ENCODE peak calls at places on chromosomes 11 and 22, in five cellular contexts. One of them, this sample, is unnamed.

GRCh38 chr11:10984250-10984649 is 126.4 kb upstream of the ZBED5 start:
- DNase-seq in HCT116: peak
- DNase-seq in psoas muscle: no peak
- DNase-seq in foreskin fibroblast: no peak
- DNase-seq in fibroblast of villous mesenchyme: no peak
- DNase-seq in this sample: no peak

GRCh38 chr22:27634043-27634442 is 167.5 kb downstream of the MN1 start:
- DNase-seq in HCT116: no peak
- DNase-seq in psoas muscle: no peak
- DNase-seq in foreskin fibroblast: no peak
- DNase-seq in fibroblast of villous mesenchyme: no peak
- DNase-seq in this sample: no peak

GRCh38 chr11:12461516-12461915 is 84.1 kb downstream of the PARVA start:
- DNase-seq in HCT116: no peak
- DNase-seq in psoas muscle: no peak
- DNase-seq in foreskin fibroblast: peak
- DNase-seq in fibroblast of villous mesenchyme: no peak
- DNase-seq in this sample: no peak

GRCh38 chr11:66006891-66007176 is 4.5 kb downstream of the BANF1 start:
- DNase-seq in HCT116: no peak
- DNase-seq in psoas muscle: no peak
- DNase-seq in foreskin fibroblast: no peak
- DNase-seq in fibroblast of villous mesenchyme: no peak
- DNase-seq in this sample: no peak

GRCh38 chr11:113532697-113533424 is 57.7 kb upstream of the DRD2 start:
- DNase-seq in HCT116: peak
- DNase-seq in psoas muscle: peak
- DNase-seq in foreskin fibroblast: peak
- DNase-seq in fibroblast of villous mesenchyme: peak
- DNase-seq in this sample: peak

GRCh38 chr11:1049071-1049405 is 12.5 kb upstream of the MUC6 start:
- DNase-seq in HCT116: no peak
- DNase-seq in psoas muscle: peak
- DNase-seq in foreskin fibroblast: no peak
- DNase-seq in fibroblast of villous mesenchyme: no peak
- DNase-seq in this sample: peak

GRCh38 chr11:518463-519202 is 11.6 kb upstream of the RNH1 start:
- DNase-seq in HCT116: peak
- DNase-seq in psoas muscle: peak
- DNase-seq in foreskin fibroblast: peak
- DNase-seq in fibroblast of villous mesenchyme: peak
- DNase-seq in this sample: peak

GRCh38 chr11:126487711-126488110 is 132.2 kb downstream of the ST3GAL4 start:
- DNase-seq in HCT116: no peak
- DNase-seq in psoas muscle: peak
- DNase-seq in foreskin fibroblast: no peak
- DNase-seq in fibroblast of villous mesenchyme: no peak
- DNase-seq in this sample: no peak

GRCh38 chr11:44418438-44418795 is 108.5 kb upstream of the ALX4 start:
- DNase-seq in HCT116: no peak
- DNase-seq in psoas muscle: no peak
- DNase-seq in foreskin fibroblast: no peak
- DNase-seq in fibroblast of villous mesenchyme: no peak
- DNase-seq in this sample: no peak

GRCh38 chr11:13277719-13278619 is at the start of gene BMAL1:
- DNase-seq in HCT116: no peak
- DNase-seq in psoas muscle: peak
- DNase-seq in foreskin fibroblast: peak
- DNase-seq in fibroblast of villous mesenchyme: no peak
- DNase-seq in this sample: peak

GRCh38 chr11:45412033-45412432 is 125.9 kb upstream of the SYT13 start:
- DNase-seq in HCT116: no peak
- DNase-seq in psoas muscle: no peak
- DNase-seq in foreskin fibroblast: no peak
- DNase-seq in fibroblast of villous mesenchyme: no peak
- DNase-seq in this sample: no peak

GRCh38 chr11:102831128-102831708 is 12.2 kb downstream of the MMP3 start:
- DNase-seq in HCT116: no peak
- DNase-seq in psoas muscle: peak
- DNase-seq in foreskin fibroblast: peak
- DNase-seq in fibroblast of villous mesenchyme: peak
- DNase-seq in this sample: no peak

GRCh38 chr11:110774138-110775014 is 62.1 kb upstream of the ARHGAP20 start:
- DNase-seq in HCT116: no peak
- DNase-seq in psoas muscle: no peak
- DNase-seq in foreskin fibroblast: peak
- DNase-seq in fibroblast of villous mesenchyme: no peak
- DNase-seq in this sample: no peak

GRCh38 chr11:15534266-15534665 is 419.5 kb downstream of the INSC start:
- DNase-seq in HCT116: no peak
- DNase-seq in psoas muscle: no peak
- DNase-seq in foreskin fibroblast: no peak
- DNase-seq in fibroblast of villous mesenchyme: no peak
- DNase-seq in this sample: no peak

GRCh38 chr11:61378713-61379313 is 13.6 kb upstream of the TMEM216 start:
- DNase-seq in HCT116: no peak
- DNase-seq in psoas muscle: no peak
- DNase-seq in foreskin fibroblast: peak
- DNase-seq in fibroblast of villous mesenchyme: peak
- DNase-seq in this sample: no peak

GRCh38 chr11:27468209-27468608 is 4.4 kb downstream of the LGR4 start:
- DNase-seq in HCT116: no peak
- DNase-seq in psoas muscle: no peak
- DNase-seq in foreskin fibroblast: peak
- DNase-seq in fibroblast of villous mesenchyme: peak
- DNase-seq in this sample: no peak

GRCh38 chr11:48093795-48094642 is 113.7 kb downstream of the PTPRJ start:
- DNase-seq in HCT116: no peak
- DNase-seq in psoas muscle: no peak
- DNase-seq in foreskin fibroblast: peak
- DNase-seq in fibroblast of villous mesenchyme: peak
- DNase-seq in this sample: no peak

GRCh38 chr11:116835042-116835772 is 2.2 kb downstream of the APOA1 start:
- DNase-seq in HCT116: no peak
- DNase-seq in psoas muscle: peak
- DNase-seq in foreskin fibroblast: no peak
- DNase-seq in fibroblast of villous mesenchyme: no peak
- DNase-seq in this sample: no peak

GRCh38 chr11:128179049-128179448 is 408.3 kb downstream of the ETS1 start:
- DNase-seq in HCT116: no peak
- DNase-seq in psoas muscle: no peak
- DNase-seq in foreskin fibroblast: peak
- DNase-seq in fibroblast of villous mesenchyme: peak
- DNase-seq in this sample: no peak

GRCh38 chr11:132898021-132898420 is 634.3 kb downstream of the OPCML start:
- DNase-seq in HCT116: no peak
- DNase-seq in psoas muscle: no peak
- DNase-seq in foreskin fibroblast: peak
- DNase-seq in fibroblast of villous mesenchyme: no peak
- DNase-seq in this sample: no peak

DNA sequence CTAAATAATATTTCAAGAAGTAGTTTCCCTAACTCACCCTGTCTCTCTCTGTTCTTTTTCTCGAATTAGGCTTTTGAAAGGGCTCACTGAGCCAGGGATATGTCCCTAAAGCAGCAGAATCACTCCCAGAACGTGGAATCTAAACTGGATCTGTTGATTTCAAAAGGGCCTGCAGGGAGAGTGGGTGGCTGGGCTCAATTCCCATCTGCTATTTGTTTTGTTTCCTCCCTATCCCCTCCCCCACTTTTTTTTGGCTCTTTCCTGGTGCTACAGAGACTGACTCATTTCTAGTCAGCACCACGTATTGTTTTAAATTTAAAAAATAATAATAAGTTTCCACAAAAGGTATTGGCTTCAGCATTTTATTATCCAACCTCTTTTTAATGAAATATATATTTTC is 961.5 kb downstream of the FAM181B start:
- DNase-seq in HCT116: no peak
- DNase-seq in psoas muscle: no peak
- DNase-seq in foreskin fibroblast: peak
- DNase-seq in fibroblast of villous mesenchyme: peak
- DNase-seq in this sample: no peak
- TF ChIP-seq CTCF in HCT116: no peak
- TF ChIP-seq CTCF in psoas muscle: no peak
- TF ChIP-seq CTCF in foreskin fibroblast: no peak
- TF ChIP-seq CTCF in fibroblast of villous mesenchyme: no peak
- TF ChIP-seq CTCF in this sample: no peak

DNA sequence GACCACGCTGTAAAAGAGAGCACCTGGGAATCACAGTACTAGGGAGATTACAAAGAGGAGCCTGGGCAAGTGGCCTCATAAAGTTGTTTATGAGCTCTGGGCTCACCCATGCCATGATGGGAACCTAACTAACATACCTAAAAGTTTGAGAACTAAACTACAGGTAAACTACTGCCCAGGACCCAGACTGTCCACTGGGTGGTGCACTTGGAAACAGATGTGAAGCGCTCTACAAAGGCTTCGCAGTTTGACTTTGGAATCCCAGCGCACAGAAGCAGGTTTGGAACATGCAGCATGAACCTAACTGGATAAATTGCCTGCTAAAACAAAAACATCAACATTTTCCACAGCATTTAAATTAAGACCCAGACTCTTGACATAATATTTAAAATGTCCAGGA is 418.6 kb downstream of the FAM181B start:
- DNase-seq in HCT116: no peak
- DNase-seq in psoas muscle: no peak
- DNase-seq in foreskin fibroblast: no peak
- DNase-seq in fibroblast of villous mesenchyme: no peak
- DNase-seq in this sample: no peak
- TF ChIP-seq CTCF in HCT116: no peak
- TF ChIP-seq CTCF in psoas muscle: no peak
- TF ChIP-seq CTCF in foreskin fibroblast: no peak
- TF ChIP-seq CTCF in fibroblast of villous mesenchyme: peak
- TF ChIP-seq CTCF in this sample: no peak

GRCh38 chr11:58616594-58616993 is 5.9 kb upstream of the CNTF start:
- DNase-seq in HCT116: no peak
- DNase-seq in psoas muscle: peak
- DNase-seq in foreskin fibroblast: peak
- DNase-seq in fibroblast of villous mesenchyme: peak
- DNase-seq in this sample: no peak

GRCh38 chr11:58621586-58622262 is 741 bp upstream of the CNTF start:
- DNase-seq in HCT116: no peak
- DNase-seq in psoas muscle: no peak
- DNase-seq in foreskin fibroblast: no peak
- DNase-seq in fibroblast of villous mesenchyme: no peak
- DNase-seq in this sample: no peak

GRCh38 chr11:58615556-58615955 is 6.9 kb upstream of the CNTF start:
- DNase-seq in HCT116: no peak
- DNase-seq in psoas muscle: no peak
- DNase-seq in foreskin fibroblast: no peak
- DNase-seq in fibroblast of villous mesenchyme: no peak
- DNase-seq in this sample: no peak

GRCh38 chr11:58622344-58622743 is at the start of gene CNTF:
- DNase-seq in HCT116: no peak
- DNase-seq in psoas muscle: no peak
- DNase-seq in foreskin fibroblast: no peak
- DNase-seq in fibroblast of villous mesenchyme: no peak
- DNase-seq in this sample: no peak

DNA sequence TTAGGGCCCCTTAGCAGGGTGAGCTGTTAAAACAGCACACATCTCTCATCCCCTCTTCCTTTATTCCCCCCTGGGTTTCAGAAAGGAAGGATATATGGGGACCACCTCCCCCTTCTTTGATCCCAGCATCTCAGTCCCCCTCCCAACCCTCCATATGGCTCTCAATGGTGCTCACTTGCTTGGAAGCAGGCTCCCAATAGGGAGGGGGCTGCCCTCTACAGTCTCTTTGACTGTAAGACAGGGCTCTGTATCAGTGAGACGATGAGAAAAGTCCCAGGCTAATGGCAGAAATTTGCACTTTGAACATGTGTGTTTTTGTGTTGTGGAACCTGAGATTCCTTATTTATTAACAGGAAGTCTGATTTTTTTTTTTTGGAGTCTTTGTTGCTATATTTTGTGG is 4.2 kb upstream of the CNTF start:
- DNase-seq in HCT116: no peak
- DNase-seq in psoas muscle: no peak
- DNase-seq in foreskin fibroblast: no peak
- DNase-seq in fibroblast of villous mesenchyme: no peak
- DNase-seq in this sample: no peak
- TF ChIP-seq CTCF in HCT116: peak
- TF ChIP-seq CTCF in psoas muscle: no peak
- TF ChIP-seq CTCF in foreskin fibroblast: no peak
- TF ChIP-seq CTCF in fibroblast of villous mesenchyme: peak
- TF ChIP-seq CTCF in this sample: no peak

GRCh38 chr11:107606122-107606521 is 15.2 kb downstream of the ELMOD1 start:
- DNase-seq in HCT116: no peak
- DNase-seq in psoas muscle: no peak
- DNase-seq in foreskin fibroblast: peak
- DNase-seq in fibroblast of villous mesenchyme: no peak
- DNase-seq in this sample: no peak
- TF ChIP-seq CTCF in HCT116: peak
- TF ChIP-seq CTCF in psoas muscle: no peak
- TF ChIP-seq CTCF in foreskin fibroblast: no peak
- TF ChIP-seq CTCF in fibroblast of villous mesenchyme: peak
- TF ChIP-seq CTCF in this sample: no peak

This sample was measured in CD8-positive, alpha-beta T cell.